ENCODE peak calls at places on chromosomes 13 and 19, in four cellular contexts. One of them, this sample, is unnamed.
A peak's percentile ranks its signal among the peaks of the same experiment; 100 is the strongest.

GRCh38 chr13:109113427-109113826 is 484.0 kb downstream of the MYO16 start:
- DNase-seq in neural progenitor cell: no peak
- DNase-seq in PC-3: no peak
- DNase-seq in A549: no peak
- DNase-seq in this sample: no peak

GRCh38 chr19:54190942-54191670 is at the start of gene TSEN34:
- DNase-seq in neural progenitor cell: peak; percentile 92
- DNase-seq in PC-3: peak; percentile 92
- DNase-seq in A549: no peak
- DNase-seq in this sample: peak; percentile 97

GRCh38 chr13:80339578-80339840 is 1.4 kb downstream of the SPRY2 start:
- DNase-seq in neural progenitor cell: peak; percentile 65
- DNase-seq in PC-3: no peak
- DNase-seq in A549: no peak
- DNase-seq in this sample: no peak

GRCh38 chr13:85603735-85604134 is 195.5 kb downstream of the SLITRK6 start:
- DNase-seq in neural progenitor cell: no peak
- DNase-seq in PC-3: no peak
- DNase-seq in A549: no peak
- DNase-seq in this sample: no peak

GRCh38 chr19:29677001-29677781 is 11.9 kb downstream of the PLEKHF1 start:
- DNase-seq in neural progenitor cell: no peak
- DNase-seq in PC-3: no peak
- DNase-seq in A549: no peak
- DNase-seq in this sample: no peak

GRCh38 chr19:33260628-33261418 is 35.2 kb upstream of the SLC7A10 start:
- DNase-seq in neural progenitor cell: no peak
- DNase-seq in PC-3: no peak
- DNase-seq in A549: no peak
- DNase-seq in this sample: no peak

GRCh38 chr19:1062387-1063029 is 4.5 kb upstream of the ARHGAP45 start:
- DNase-seq in neural progenitor cell: no peak
- DNase-seq in PC-3: no peak
- DNase-seq in A549: no peak
- DNase-seq in this sample: no peak

GRCh38 chr13:98782654-98783053 is 30.2 kb upstream of the SLC15A1 start:
- DNase-seq in neural progenitor cell: no peak
- DNase-seq in PC-3: no peak
- DNase-seq in A549: no peak
- DNase-seq in this sample: no peak

GRCh38 chr13:82719987-82720386 is 1162.3 kb downstream of the SLITRK1 start:
- DNase-seq in neural progenitor cell: no peak
- DNase-seq in PC-3: no peak
- DNase-seq in A549: no peak
- DNase-seq in this sample: no peak

GRCh38 chr19:49335784-49336481 is 727 bp downstream of the CD37 start:
- DNase-seq in neural progenitor cell: no peak
- DNase-seq in PC-3: no peak
- DNase-seq in A549: no peak
- DNase-seq in this sample: no peak
- H3K4me2 ChIP-seq in neural progenitor cell: no peak overlapping the region
- H3K4me2 ChIP-seq in PC-3: no peak overlapping the region
- H3K4me2 ChIP-seq in A549: no peak overlapping the region
- H3K4me2 ChIP-seq in this sample: no peak overlapping the region

GRCh38 chr19:49978324-49978723 is 17.4 kb upstream of the SIGLEC11 start:
- DNase-seq in neural progenitor cell: no peak
- DNase-seq in PC-3: no peak
- DNase-seq in A549: no peak
- DNase-seq in this sample: no peak
- H3K4me2 ChIP-seq in neural progenitor cell: no peak overlapping the region
- H3K4me2 ChIP-seq in PC-3: no peak overlapping the region
- H3K4me2 ChIP-seq in A549: no peak overlapping the region
- H3K4me2 ChIP-seq in this sample: no peak overlapping the region

GRCh38 chr19:12666305-12667048 is at the start of the genes MAN2B1 and WDR83:
- DNase-seq in neural progenitor cell: peak; percentile 94
- DNase-seq in PC-3: peak; percentile 85
- DNase-seq in A549: peak; percentile 41
- DNase-seq in this sample: peak; percentile 93
- H3K4me2 ChIP-seq in neural progenitor cell: peak within 1 kb of the TSS; percentile 87
- H3K4me2 ChIP-seq in PC-3: peak within 1 kb of the TSS; percentile 93
- H3K4me2 ChIP-seq in A549: peak within 1 kb of the TSS; percentile 97
- H3K4me2 ChIP-seq in this sample: peak within 1 kb of the TSS; percentile 98

GRCh38 chr19:8678244-8678807 is 20.3 kb downstream of the ACTL9 start:
- DNase-seq in neural progenitor cell: no peak
- DNase-seq in PC-3: no peak
- DNase-seq in A549: no peak
- DNase-seq in this sample: no peak

GRCh38 chr19:8673281-8673891 is 25.2 kb downstream of the ACTL9 start:
- DNase-seq in neural progenitor cell: no peak
- DNase-seq in PC-3: no peak
- DNase-seq in A549: no peak
- DNase-seq in this sample: no peak
- H3K4me2 ChIP-seq in neural progenitor cell: no peak overlapping the region
- H3K4me2 ChIP-seq in PC-3: no peak overlapping the region
- H3K4me2 ChIP-seq in A549: no peak overlapping the region
- H3K4me2 ChIP-seq in this sample: no peak overlapping the region